ENCODE peak calls at places on chromosome 6, in six cellular contexts. D is H9, J is neuronal stem cell, K is mesenchymal stem cell, C is H1, Q is mesendoderm. B is an unnamed sample.
A peak's percentile ranks its signal among the peaks of the same experiment; 100 is the strongest.

GRCh38 chr6:56868687-56869086 is 86.2 kb upstream of the BEND6 start:
- DNase-seq in D (no peak), J (no peak), K (peak; percentile 79), C (no peak), Q (peak; percentile 27), B (peak; percentile 89)

GRCh38 chr6:51265426-51265825 is 446.8 kb downstream of the TFAP2B start:
- DNase-seq in D (no peak), J (no peak), K (no peak), C (no peak), Q (no peak), B (no peak)

GRCh38 chr6:15936503-15936902 is 192.4 kb upstream of the MYLIP start:
- DNase-seq in D (no peak), J (no peak), K (no peak), C (no peak), Q (no peak), B (no peak)

GRCh38 chr6:30394139-30394538 is 49.2 kb downstream of the RPP21 start:
- DNase-seq in D (no peak), J (no peak), K (no peak), C (no peak), Q (no peak), B (no peak)

GRCh38 chr6:135577059-135577538 is 79.6 kb upstream of the AHI1 start:
- DNase-seq in D (no peak), J (no peak), K (no peak), C (no peak), Q (no peak), B (no peak)

GRCh38 chr6:166253277-166254229 is 54.6 kb downstream of the PRR18 start:
- DNase-seq in D (peak; percentile 46), J (peak; percentile 35), K (peak; percentile 15), C (no peak), Q (peak; percentile 60), B (no peak)

GRCh38 chr6:903746-904145 is 210.8 kb upstream of the EXOC2 start:
- DNase-seq in D (no peak), J (no peak), K (no peak), C (no peak), Q (no peak), B (peak; percentile 36)

GRCh38 chr6:166757226-166758135 is 130.4 kb upstream of the RPS6KA2 start:
- DNase-seq in D (no peak), J (no peak), K (peak; percentile 29), C (no peak), Q (peak; percentile 49), B (peak; percentile 59)

GRCh38 chr6:134198093-134198492 is 119.8 kb downstream of the SGK1 start:
- DNase-seq in D (no peak), J (no peak), K (no peak), C (no peak), Q (no peak), B (no peak)

GRCh38 chr6:25578538-25578937 is 73.5 kb upstream of the SCGN start:
- DNase-seq in D (no peak), J (no peak), K (no peak), C (no peak), Q (no peak), B (no peak)

GRCh38 chr6:1263039-1263849 is 48.7 kb upstream of the FOXQ1 start:
- DNase-seq in D (peak; percentile 66), J (no peak), K (peak; percentile 5), C (no peak), Q (peak; percentile 61), B (no peak)

GRCh38 chr6:34015576-34015975 is 130.3 kb downstream of the GRM4 start:
- DNase-seq in D (peak; percentile 74), J (peak; percentile 55), K (no peak), C (no peak), Q (peak; percentile 95), B (no peak)

GRCh38 chr6:42361036-42361435 is 90.7 kb downstream of the TRERF1 start:
- DNase-seq in D (no peak), J (no peak), K (no peak), C (no peak), Q (no peak), B (no peak)

GRCh38 chr6:143174951-143175350 is 114.3 kb downstream of the AIG1 start:
- DNase-seq in D (no peak), J (no peak), K (no peak), C (no peak), Q (no peak), B (no peak)

GRCh38 chr6:67887747-67888545 is 747.1 kb upstream of the ADGRB3 start:
- DNase-seq in D (no peak), J (no peak), K (no peak), C (no peak), Q (no peak), B (no peak)
- H2AK5ac ChIP-seq in D (no peak overlapping the region), J (no peak overlapping the region), K (no peak overlapping the region), C (no peak overlapping the region), Q (no peak overlapping the region), B (no peak overlapping the region)

DNA sequence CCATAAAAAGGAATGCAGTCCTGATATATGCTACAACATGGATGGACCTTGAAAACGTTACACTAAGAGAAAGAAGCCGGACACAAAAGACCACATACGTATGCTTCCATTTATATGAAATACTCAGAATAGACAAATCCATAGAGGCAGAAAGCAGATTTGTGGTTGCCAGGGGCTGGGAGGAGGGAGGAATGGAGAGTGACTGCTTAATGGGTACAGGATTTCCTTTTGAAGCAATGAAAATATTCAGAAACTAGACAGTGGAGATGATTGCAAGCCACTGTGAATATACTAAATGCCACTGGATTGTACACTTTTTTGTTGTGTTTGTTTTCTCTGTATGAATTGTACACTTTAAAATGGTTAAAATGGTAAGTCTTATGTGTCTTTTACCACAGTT is 29.4 kb upstream of the CDKN1A start:
- DNase-seq in D (no peak), J (no peak), K (no peak), C (no peak), Q (no peak), B (no peak)
- H3K4me2 ChIP-seq in D (no peak overlapping the region), J (no peak overlapping the region), K (no peak overlapping the region), C (no peak overlapping the region), Q (no peak overlapping the region), B (no peak overlapping the region)

GRCh38 chr6:87155272-87155919 is at the start of gene ZNF292:
- DNase-seq in D (peak; percentile 96), J (peak; percentile 95), K (peak; percentile 96), C (peak; percentile 94), Q (peak; percentile 99), B (peak; percentile 97)
- H2AK5ac ChIP-seq in D (no peak within 1 kb of the TSS), J (peak within 1 kb of the TSS; percentile 96), K (no peak within 1 kb of the TSS), C (peak within 1 kb of the TSS; percentile 67), Q (no peak within 1 kb of the TSS), B (peak within 1 kb of the TSS; percentile 92)

DNA sequence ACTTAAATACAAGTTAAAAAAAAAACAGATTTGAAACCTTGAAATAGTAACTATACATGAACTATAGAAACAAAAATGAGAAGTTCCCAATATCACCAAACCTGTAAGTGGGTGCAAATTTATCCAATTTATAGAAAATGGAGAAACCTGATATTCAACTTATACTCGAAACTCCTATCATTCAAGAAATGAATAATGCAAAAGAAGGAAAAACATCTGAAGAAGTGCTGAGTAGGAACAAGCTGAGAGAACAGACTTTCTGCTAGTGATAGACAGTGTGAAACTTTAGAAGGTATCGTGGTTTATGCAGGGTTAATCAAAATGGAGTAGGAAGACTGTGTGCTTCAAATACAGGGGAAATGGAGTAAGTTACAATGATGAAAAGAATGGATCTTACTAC is 4.5 kb downstream of the GPR63 start:
- DNase-seq in D (no peak), J (no peak), K (no peak), C (no peak), Q (no peak), B (no peak)
- H3K4me2 ChIP-seq in D (no peak overlapping the region), J (no peak overlapping the region), K (no peak overlapping the region), C (peak overlapping the region; percentile 29), Q (no peak overlapping the region), B (no peak overlapping the region)

GRCh38 chr6:4021133-4021861 is 57.6 kb downstream of the FAM217A start:
- DNase-seq in D (peak; percentile 96), J (peak; percentile 87), K (peak; percentile 98), C (peak; percentile 78), Q (peak; percentile 99), B (peak; percentile 96)
- H2AK5ac ChIP-seq in D (no peak overlapping the region), J (peak overlapping the region; percentile 78), K (peak overlapping the region; percentile 51), C (no peak overlapping the region), Q (no peak overlapping the region), B (peak overlapping the region; percentile 77)

GRCh38 chr6:112160745-112161144 is 73.4 kb downstream of the FAM229B start:
- DNase-seq in D (no peak), J (no peak), K (no peak), C (no peak), Q (no peak), B (peak; percentile 19)

DNA sequence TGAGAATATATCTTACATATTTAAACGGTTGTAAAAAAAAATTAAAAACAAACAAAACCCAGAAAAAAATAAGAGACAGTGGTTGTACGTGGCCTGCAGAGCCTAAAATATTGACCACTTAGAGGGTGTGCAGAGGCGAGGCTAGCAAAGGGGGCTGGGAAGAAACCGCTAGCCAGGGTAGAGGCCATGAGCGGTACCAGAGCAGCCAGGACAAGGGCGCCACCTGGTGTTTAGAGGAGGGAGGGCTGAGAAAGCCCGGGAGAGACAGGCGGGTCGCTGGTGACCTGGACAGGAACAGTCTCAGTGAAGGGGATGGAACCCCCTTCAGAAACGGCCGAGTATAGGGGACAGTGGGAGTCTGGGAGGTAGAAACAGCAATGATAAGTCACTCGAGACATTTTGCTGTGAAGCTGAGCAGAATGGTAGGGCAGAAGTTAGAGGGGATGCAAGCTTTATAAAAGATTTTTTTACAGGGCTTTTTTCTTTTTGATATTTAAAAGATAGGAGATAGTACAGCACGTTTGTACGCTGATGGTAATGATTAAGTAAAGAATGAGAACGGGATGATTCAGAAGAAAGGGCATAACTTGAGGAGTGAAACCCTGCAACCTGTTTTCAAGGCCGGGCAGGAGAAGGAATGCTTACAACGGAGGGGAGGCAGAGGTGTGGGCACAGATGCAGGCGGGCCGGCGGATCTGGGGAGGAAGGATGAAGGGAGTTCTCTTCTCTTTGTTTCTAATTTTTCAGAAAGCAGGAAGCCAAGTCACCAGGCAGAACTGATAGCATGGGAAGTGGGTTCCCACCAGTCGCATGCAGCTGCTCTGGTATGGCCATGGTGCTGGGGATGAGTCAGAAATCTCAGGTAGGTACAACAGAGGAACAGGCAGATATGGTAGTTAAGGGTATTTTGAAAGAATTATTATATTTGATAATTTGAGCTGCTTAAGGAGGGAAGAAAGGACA is 76.2 kb downstream of the FAM229B start:
- DNase-seq in D (peak; percentile 82), J (peak; percentile 59), K (peak; percentile 71), C (peak; percentile 50), Q (peak; percentile 74), B (peak; percentile 31)
- H3K4me2 ChIP-seq in D (no peak overlapping the region), J (no peak overlapping the region), K (no peak overlapping the region), C (peak overlapping the region; percentile 31), Q (no peak overlapping the region), B (no peak overlapping the region)